ENCODE peak calls at places on chromosome 16, in six cellular contexts. W, B, R, C, G and M are unnamed samples.
A peak's percentile ranks its signal among the peaks of the same experiment; 100 is the strongest.

GRCh38 chr16:21134053-21134452 is 16.6 kb downstream of the DNAH3 start:
- DNase-seq in R (no peak), W (no peak), B (no peak), C (no peak), G (no peak), M (no peak)

GRCh38 chr16:31061126-31061812 is 12.8 kb downstream of the ZNF668 start:
- DNase-seq in W (no peak), G (no peak), C (no peak), B (no peak), R (no peak), M (no peak)

GRCh38 chr16:51051671-51052070 is 99.4 kb downstream of the SALL1 start:
- DNase-seq in G (no peak), W (no peak), R (no peak), C (no peak), B (no peak), M (no peak)

GRCh38 chr16:1960665-1961630 is 1.6 kb downstream of the NDUFB10 start:
- DNase-seq in R (peak; percentile 40), W (no peak), C (peak; percentile 66), G (no peak), B (peak; percentile 50), M (peak; percentile 58)

GRCh38 chr16:4599037-4599436 is 15.7 kb downstream of the UBALD1 start:
- DNase-seq in C (no peak), W (no peak), R (no peak), B (no peak), G (no peak), M (no peak)

GRCh38 chr16:63921737-63922136 is 1200.1 kb downstream of the CDH11 start:
- DNase-seq in C (no peak), G (no peak), B (no peak), W (no peak), R (no peak), M (no peak)

GRCh38 chr16:12942861-12943260 is 41.5 kb downstream of the SHISA9 start:
- DNase-seq in B (no peak), R (no peak), C (no peak), W (no peak), G (no peak), M (no peak)

GRCh38 chr16:78501744-78502143 is 402.3 kb downstream of the WWOX start:
- DNase-seq in C (no peak), W (no peak), B (no peak), G (no peak), R (no peak), M (no peak)

GRCh38 chr16:3577302-3577752 is at the start of gene NLRC3:
- DNase-seq in C (no peak), B (no peak), R (no peak), W (no peak), G (no peak), M (no peak)

GRCh38 chr16:1066584-1067172 is 5.9 kb upstream of the SSTR5 start:
- DNase-seq in R (no peak), C (no peak), G (no peak), W (no peak), B (no peak), M (no peak)

GRCh38 chr16:53209489-53209888 is 154.7 kb downstream of the CHD9 start:
- DNase-seq in W (no peak), R (no peak), G (no peak), C (no peak), B (no peak), M (no peak)

GRCh38 chr16:24216961-24217360 is 39.2 kb upstream of the CACNG3 start:
- DNase-seq in B (no peak), W (no peak), C (no peak), R (no peak), G (no peak), M (no peak)

GRCh38 chr16:87457724-87458423 is 35.0 kb downstream of the ZCCHC14 start:
- DNase-seq in G (peak; percentile 39), R (peak; percentile 58), W (no peak), B (peak; percentile 99), C (no peak), M (peak; percentile 96)

GRCh38 chr16:20755238-20755637 is 8.6 kb upstream of the ACSM3 start:
- DNase-seq in R (no peak), C (no peak), G (no peak), W (no peak), B (no peak), M (no peak)

GRCh38 chr16:85090166-85090565 is 22.1 kb downstream of the CIBAR2 start:
- DNase-seq in R (peak; percentile 14), G (no peak), W (no peak), B (peak; percentile 26), C (no peak), M (no peak)

GRCh38 chr16:89183463-89183862 is 11.9 kb downstream of the CDH15 start:
- DNase-seq in W (no peak), G (no peak), C (no peak), B (no peak), R (no peak), M (no peak)

GRCh38 chr16:56189990-56190902 is 1.0 kb upstream of the GNAO1 start:
- DNase-seq in R (no peak), B (no peak), C (no peak), G (no peak), W (peak; percentile 43), M (peak; percentile 26)

GRCh38 chr16:85395913-85396878 is 216.9 kb upstream of the GSE1 start:
- DNase-seq in W (no peak), B (peak; percentile 24), C (no peak), G (no peak), R (no peak), M (peak; percentile 44)

GRCh38 chr16:80377621-80378020 is 163.2 kb upstream of the DYNLRB2 start:
- DNase-seq in B (no peak), R (no peak), W (no peak), C (no peak), G (no peak), M (no peak)

GRCh38 chr16:79042886-79043285 is 557.7 kb downstream of the MAF start:
- DNase-seq in B (no peak), R (no peak), G (no peak), W (no peak), C (no peak), M (no peak)

GRCh38 chr16:85002643-85003042 is 8.7 kb downstream of the ZDHHC7 start:
- DNase-seq in C (no peak), R (no peak), G (no peak), B (no peak), W (no peak), M (no peak)

GRCh38 chr16:4915226-4915761 is 21.7 kb downstream of the PPL start:
- DNase-seq in B (peak; percentile 96), R (peak; percentile 26), C (no peak), G (no peak), W (no peak), M (peak; percentile 77)

GRCh38 chr16:69188716-69189115 is 1.8 kb downstream of the SNTB2 start:
- DNase-seq in W (no peak), B (peak; percentile 67), R (peak; percentile 18), G (no peak), C (no peak), M (peak; percentile 55)

DNA sequence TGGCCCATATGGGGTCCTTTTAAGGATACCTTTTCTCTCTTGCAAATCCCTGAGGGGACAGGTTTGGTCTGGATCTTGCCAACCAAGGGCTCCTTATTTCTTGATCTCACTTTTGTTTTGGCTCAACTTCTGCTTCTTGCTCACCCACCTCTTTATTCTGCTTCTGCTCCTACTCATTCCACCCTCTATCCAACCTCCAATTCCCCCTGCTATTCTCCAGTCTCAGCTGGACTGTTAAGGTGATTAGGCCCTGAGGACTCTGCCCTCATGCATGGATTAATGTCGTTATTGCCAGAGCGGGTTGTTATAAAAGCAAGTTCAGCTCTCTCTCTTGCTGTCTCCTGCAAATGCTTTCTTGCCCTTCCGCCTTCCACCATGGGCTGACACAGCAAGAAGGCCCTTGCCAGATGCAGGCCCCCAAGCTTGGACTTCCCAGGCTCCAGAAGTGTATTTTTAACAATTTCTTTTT is 29.7 kb downstream of the LAT start:
- DNase-seq in B (no peak), G (no peak), C (no peak), W (no peak), R (no peak), M (no peak)
- H2BK120ac ChIP-seq in B (no peak overlapping the region), G (no peak overlapping the region), C (no peak overlapping the region), W (no peak overlapping the region), R (no peak overlapping the region), M (no peak overlapping the region)

DNA sequence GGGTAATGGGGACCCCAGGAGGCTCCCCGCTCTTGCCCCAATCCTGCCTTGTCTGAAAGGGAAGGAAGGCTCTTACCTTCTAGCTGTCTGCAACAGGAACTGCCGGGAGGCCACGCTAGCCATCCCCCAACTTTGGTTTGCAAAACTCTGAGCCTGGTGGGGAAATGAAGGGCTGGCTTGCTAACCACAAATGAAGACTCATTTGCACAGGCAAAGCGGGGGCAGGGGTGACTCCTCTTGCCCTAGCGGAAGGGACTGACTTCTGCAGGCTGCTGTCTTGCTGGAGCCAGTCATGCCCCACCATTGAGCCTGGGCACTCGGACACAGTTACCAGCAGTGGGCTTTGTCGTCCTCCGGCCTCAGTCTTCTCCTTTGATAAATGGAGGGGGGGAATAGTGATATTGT is 52.6 kb downstream of the PLCG2 start:
- DNase-seq in G (no peak), W (no peak), C (peak; percentile 51), R (no peak), B (no peak), M (no peak)
- H3K23ac ChIP-seq in G (no peak overlapping the region), W (no peak overlapping the region), C (no peak overlapping the region), R (no peak overlapping the region), B (no peak overlapping the region), M (no peak overlapping the region)

DNA sequence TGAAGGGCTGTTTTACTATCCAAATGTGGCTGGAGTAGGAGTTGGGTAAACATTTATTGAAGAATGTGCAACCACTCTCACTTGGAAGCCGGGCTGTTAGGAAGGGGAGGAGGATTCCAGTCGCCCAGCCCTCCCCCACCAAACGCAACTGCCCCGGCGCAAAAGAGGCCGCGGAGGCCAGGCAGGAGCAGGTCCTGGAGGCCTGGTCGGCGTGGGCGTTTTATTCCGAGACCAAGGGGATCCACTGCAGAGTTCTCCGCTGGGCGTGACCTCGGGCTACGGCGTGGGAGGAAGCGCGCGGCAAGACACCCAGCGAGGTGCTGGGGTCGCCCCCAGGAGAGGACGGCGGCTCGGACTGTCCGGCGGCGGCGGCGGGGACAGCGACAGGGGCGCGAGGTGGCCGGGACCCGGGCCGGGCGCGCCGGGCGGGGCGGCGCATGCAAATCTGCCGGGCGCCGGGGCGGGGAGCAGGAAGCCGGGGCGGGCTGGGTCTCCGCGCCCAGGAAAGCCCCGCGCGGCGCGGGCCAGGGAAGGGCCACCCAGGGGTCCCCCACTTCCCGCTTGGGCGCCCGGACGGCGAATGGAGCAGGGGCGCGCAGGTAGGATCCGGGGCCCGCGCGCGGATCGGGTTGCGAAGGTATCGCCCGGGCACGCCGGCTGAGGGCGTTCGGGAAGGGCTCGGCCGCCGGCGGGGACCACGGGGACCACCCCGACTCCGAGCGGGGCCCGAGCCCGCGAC is at the start of gene IL4R:
- DNase-seq in R (peak; percentile 74), B (peak; percentile 77), G (no peak), W (peak; percentile 48), C (peak; percentile 50), M (peak; percentile 90)
- H2BK120ac ChIP-seq in R (peak within 1 kb of the TSS; percentile 96), B (peak within 1 kb of the TSS; percentile 92), G (no peak within 1 kb of the TSS), W (no peak within 1 kb of the TSS), C (no peak within 1 kb of the TSS), M (peak within 1 kb of the TSS; percentile 98)

DNA sequence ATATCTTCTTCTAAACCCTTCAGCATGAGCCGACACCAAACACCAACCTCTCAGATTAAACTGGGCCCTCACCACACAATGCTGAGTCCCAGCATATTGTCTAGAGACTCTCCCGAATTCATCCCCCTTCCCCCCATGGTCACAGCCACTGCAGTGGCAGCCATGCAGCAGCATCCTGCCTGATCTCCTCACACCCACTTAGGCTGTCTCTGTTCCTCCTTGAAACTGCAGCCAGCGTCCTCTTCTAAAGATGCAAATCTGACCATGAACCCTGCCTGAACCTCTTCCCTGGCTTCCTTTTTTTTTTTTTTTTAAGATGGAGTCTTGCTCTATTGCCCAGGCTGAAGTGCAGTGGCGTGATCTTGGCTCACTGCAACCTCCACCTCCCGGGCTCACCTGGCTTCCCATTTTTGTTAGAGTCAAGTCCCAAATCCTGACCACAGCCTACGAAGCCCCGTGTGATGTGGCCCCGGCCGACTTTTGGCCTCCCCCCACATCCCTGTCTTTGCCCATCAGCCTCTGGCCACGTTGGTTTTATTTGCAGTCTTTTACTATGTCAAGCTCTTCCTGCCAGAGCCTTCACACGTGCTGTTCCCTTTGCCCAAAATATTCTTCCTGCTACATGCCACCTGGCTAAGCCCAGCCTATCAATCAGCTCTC is 2.8 kb downstream of the FA2H start:
- DNase-seq in B (no peak), G (no peak), W (no peak), C (no peak), R (no peak), M (no peak)
- H3K23ac ChIP-seq in B (no peak overlapping the region), G (no peak overlapping the region), W (no peak overlapping the region), C (no peak overlapping the region), R (no peak overlapping the region), M (no peak overlapping the region)